ENCODE peak calls at places on chromosomes 2 and 18, in four cellular contexts. One of them, this sample, is unnamed.
A peak's percentile ranks its signal among the peaks of the same experiment; 100 is the strongest.

GRCh38 chr2:182456784-182457183 is 29.9 kb upstream of the PDE1A start:
- DNase-seq in K562: no peak
- DNase-seq in HL-60: no peak
- DNase-seq in GM12878: no peak
- DNase-seq in this sample: no peak

GRCh38 chr2:96207778-96208143 is 866 bp downstream of the STARD7 start:
- DNase-seq in HL-60: no peak
- DNase-seq in GM12878: no peak
- DNase-seq in K562: no peak
- DNase-seq in this sample: peak; percentile 17

GRCh38 chr2:176087330-176088047 is 3.7 kb upstream of the EVX2 start:
- DNase-seq in GM12878: no peak
- DNase-seq in HL-60: no peak
- DNase-seq in K562: no peak
- DNase-seq in this sample: no peak

GRCh38 chr18:23918395-23919032 is 96.0 kb upstream of the TTC39C start:
- DNase-seq in K562: peak; percentile 53
- DNase-seq in HL-60: peak; percentile 68
- DNase-seq in GM12878: no peak
- DNase-seq in this sample: no peak

GRCh38 chr2:121648206-121648605 is 1.1 kb downstream of the CLASP1 start:
- DNase-seq in GM12878: no peak
- DNase-seq in K562: no peak
- DNase-seq in HL-60: no peak
- DNase-seq in this sample: no peak

GRCh38 chr2:44004735-44005602 is 9.2 kb upstream of the LRPPRC start:
- DNase-seq in HL-60: no peak
- DNase-seq in GM12878: no peak
- DNase-seq in K562: no peak
- DNase-seq in this sample: no peak

GRCh38 chr2:142220901-142221300 is 90.1 kb upstream of the LRP1B start:
- DNase-seq in HL-60: no peak
- DNase-seq in K562: no peak
- DNase-seq in GM12878: no peak
- DNase-seq in this sample: no peak

GRCh38 chr2:217382794-217383193 is 522.9 kb upstream of the TNP1 start:
- DNase-seq in HL-60: no peak
- DNase-seq in GM12878: no peak
- DNase-seq in K562: peak; percentile 10
- DNase-seq in this sample: no peak

GRCh38 chr2:159922563-159922962 is 124.6 kb upstream of the CD302 start:
- DNase-seq in K562: no peak
- DNase-seq in HL-60: no peak
- DNase-seq in GM12878: no peak
- DNase-seq in this sample: no peak

GRCh38 chr2:216615298-216616082 is 17.7 kb upstream of the IGFBP2 start:
- DNase-seq in HL-60: no peak
- DNase-seq in GM12878: no peak
- DNase-seq in K562: no peak
- DNase-seq in this sample: no peak

GRCh38 chr2:171482308-171482707 is 40.0 kb upstream of the CYBRD1 start:
- DNase-seq in K562: no peak
- DNase-seq in HL-60: no peak
- DNase-seq in GM12878: no peak
- DNase-seq in this sample: no peak

GRCh38 chr18:63085611-63086010 is 234.0 kb downstream of the BCL2 start:
- DNase-seq in HL-60: no peak
- DNase-seq in K562: no peak
- DNase-seq in GM12878: no peak
- DNase-seq in this sample: no peak

GRCh38 chr18:79496978-79497637 is 101.4 kb downstream of the NFATC1 start:
- DNase-seq in K562: no peak
- DNase-seq in GM12878: no peak
- DNase-seq in HL-60: no peak
- DNase-seq in this sample: no peak

GRCh38 chr18:75408554-75409506 is 18.7 kb downstream of the SMIM21 start:
- DNase-seq in K562: no peak
- DNase-seq in GM12878: no peak
- DNase-seq in HL-60: no peak
- DNase-seq in this sample: no peak

GRCh38 chr2:75424936-75425619 is 135.7 kb downstream of the EVA1A start:
- DNase-seq in HL-60: no peak
- DNase-seq in GM12878: no peak
- DNase-seq in K562: no peak
- DNase-seq in this sample: no peak

GRCh38 chr18:36737321-36737720 is 91.5 kb downstream of the TPGS2 start:
- DNase-seq in GM12878: no peak
- DNase-seq in HL-60: no peak
- DNase-seq in K562: no peak
- DNase-seq in this sample: no peak

GRCh38 chr2:75199428-75200011 is at the start of gene TACR1:
- DNase-seq in K562: peak; percentile 39
- DNase-seq in GM12878: peak; percentile 35
- DNase-seq in HL-60: peak; percentile 45
- DNase-seq in this sample: peak; percentile 47

GRCh38 chr2:62642429-62643099 is 62.9 kb upstream of the EHBP1 start:
- DNase-seq in K562: no peak
- DNase-seq in GM12878: no peak
- DNase-seq in HL-60: no peak
- DNase-seq in this sample: no peak

GRCh38 chr2:196925445-196925767 is 1.1 kb downstream of the PGAP1 start:
- DNase-seq in GM12878: no peak
- DNase-seq in HL-60: no peak
- DNase-seq in K562: no peak
- DNase-seq in this sample: no peak

GRCh38 chr2:237714690-237715458 is 83.7 kb upstream of the RBM44 start:
- DNase-seq in HL-60: no peak
- DNase-seq in K562: no peak
- DNase-seq in GM12878: no peak
- DNase-seq in this sample: no peak

GRCh38 chr2:58436842-58437241 is 195.7 kb upstream of the FANCL start:
- DNase-seq in HL-60: no peak
- DNase-seq in GM12878: no peak
- DNase-seq in K562: no peak
- DNase-seq in this sample: no peak

GRCh38 chr18:77131652-77132368 is 773 bp downstream of the MBP start:
- DNase-seq in GM12878: no peak
- DNase-seq in HL-60: peak; percentile 73
- DNase-seq in K562: no peak
- DNase-seq in this sample: peak; percentile 53

GRCh38 chr2:18339326-18339725 is 221.1 kb downstream of the RDH14 start:
- DNase-seq in HL-60: no peak
- DNase-seq in GM12878: no peak
- DNase-seq in K562: no peak
- DNase-seq in this sample: no peak

GRCh38 chr18:51603111-51603510 is 405.6 kb upstream of the MEX3C start:
- DNase-seq in HL-60: no peak
- DNase-seq in GM12878: no peak
- DNase-seq in K562: no peak
- DNase-seq in this sample: no peak

GRCh38 chr2:674319-674985 is 2.8 kb downstream of the TMEM18 start:
- DNase-seq in GM12878: no peak
- DNase-seq in HL-60: no peak
- DNase-seq in K562: no peak
- DNase-seq in this sample: no peak

GRCh38 chr2:106812377-106812776 is 73.6 kb downstream of the ST6GAL2 start:
- DNase-seq in HL-60: no peak
- DNase-seq in GM12878: no peak
- DNase-seq in K562: no peak
- DNase-seq in this sample: no peak

GRCh38 chr2:218957685-218958084 is 1.8 kb upstream of the CDK5R2 start:
- DNase-seq in GM12878: no peak
- DNase-seq in HL-60: no peak
- DNase-seq in K562: no peak
- DNase-seq in this sample: no peak

GRCh38 chr2:45698538-45698937 is 47.1 kb downstream of the PRKCE start:
- DNase-seq in HL-60: no peak
- DNase-seq in K562: no peak
- DNase-seq in GM12878: no peak
- DNase-seq in this sample: no peak

GRCh38 chr2:127927415-127927814 is 41.7 kb upstream of the AMMECR1L start:
- DNase-seq in HL-60: no peak
- DNase-seq in GM12878: no peak
- DNase-seq in K562: no peak
- DNase-seq in this sample: no peak

GRCh38 chr2:146370821-146371220 is 1474.0 kb upstream of the ACVR2A start:
- DNase-seq in K562: no peak
- DNase-seq in HL-60: no peak
- DNase-seq in GM12878: no peak
- DNase-seq in this sample: no peak

GRCh38 chr2:229714736-229715541 is 584 bp upstream of the DNER start:
- DNase-seq in HL-60: peak; percentile 42
- DNase-seq in K562: peak; percentile 53
- DNase-seq in GM12878: no peak
- DNase-seq in this sample: peak; percentile 44

GRCh38 chr2:112972423-112973086 is 5.3 kb upstream of the IL36G start:
- DNase-seq in HL-60: no peak
- DNase-seq in GM12878: no peak
- DNase-seq in K562: no peak
- DNase-seq in this sample: no peak

GRCh38 chr2:30234180-30234971 is 3.0 kb downstream of the LBH start:
- DNase-seq in GM12878: no peak
- DNase-seq in K562: no peak
- DNase-seq in HL-60: no peak
- DNase-seq in this sample: no peak

GRCh38 chr2:172012688-172013358 is 13.1 kb downstream of the METAP1D start:
- DNase-seq in K562: no peak
- DNase-seq in GM12878: no peak
- DNase-seq in HL-60: no peak
- DNase-seq in this sample: no peak

GRCh38 chr2:120432976-120433815 is 87.3 kb downstream of the INHBB start:
- DNase-seq in GM12878: no peak
- DNase-seq in K562: no peak
- DNase-seq in HL-60: no peak
- DNase-seq in this sample: no peak

GRCh38 chr18:9949861-9950260 is 36.0 kb downstream of the VAPA start:
- DNase-seq in GM12878: no peak
- DNase-seq in K562: no peak
- DNase-seq in HL-60: no peak
- DNase-seq in this sample: no peak

GRCh38 chr2:108621689-108622681 is 87.7 kb downstream of the LIMS1 start:
- DNase-seq in K562: no peak
- DNase-seq in HL-60: no peak
- DNase-seq in GM12878: no peak
- DNase-seq in this sample: no peak

GRCh38 chr2:77579076-77579769 is 57.0 kb upstream of the LRRTM4 start:
- DNase-seq in K562: no peak
- DNase-seq in HL-60: no peak
- DNase-seq in GM12878: no peak
- DNase-seq in this sample: no peak

GRCh38 chr18:31819106-31819924 is 58.6 kb upstream of the SLC25A52 start:
- DNase-seq in GM12878: no peak
- DNase-seq in HL-60: peak; percentile 52
- DNase-seq in K562: peak; percentile 22
- DNase-seq in this sample: no peak

DNA sequence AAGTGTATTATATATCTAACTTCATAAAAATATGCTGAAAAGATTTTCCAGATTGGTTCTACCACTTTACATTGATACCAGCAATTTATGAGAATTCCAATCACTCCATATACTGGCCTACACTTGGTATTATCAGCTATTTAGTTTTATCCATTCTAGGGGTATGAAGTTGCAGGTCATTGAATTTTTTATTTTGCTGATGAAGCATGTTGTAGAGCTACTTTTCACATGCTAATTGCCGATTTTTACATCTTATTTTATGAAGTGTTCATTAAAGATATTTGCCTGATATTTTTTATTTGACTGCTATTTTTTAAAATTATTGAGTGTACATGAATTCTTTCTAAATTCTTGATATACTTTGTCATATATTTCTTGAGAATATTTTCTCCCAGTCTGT is 542.1 kb downstream of the ADCYAP1 start:
- DNase-seq in K562: no peak
- DNase-seq in HL-60: no peak
- DNase-seq in GM12878: no peak
- DNase-seq in this sample: no peak
- TF ChIP-seq SPI1 in K562: no peak
- TF ChIP-seq SPI1 in HL-60: no peak
- TF ChIP-seq SPI1 in GM12878: no peak
- TF ChIP-seq SPI1 in this sample: no peak

GRCh38 chr18:33051397-33051796 is 278.6 kb upstream of the KLHL14 start:
- DNase-seq in K562: no peak
- DNase-seq in HL-60: no peak
- DNase-seq in GM12878: no peak
- DNase-seq in this sample: no peak
- TF ChIP-seq SPI1 in K562: no peak
- TF ChIP-seq SPI1 in HL-60: no peak
- TF ChIP-seq SPI1 in GM12878: no peak
- TF ChIP-seq SPI1 in this sample: no peak

GRCh38 chr18:11970466-11971220 is 10.7 kb upstream of the IMPA2 start:
- DNase-seq in HL-60: no peak
- DNase-seq in K562: peak; percentile 11
- DNase-seq in GM12878: no peak
- DNase-seq in this sample: no peak
- TF ChIP-seq SPI1 in HL-60: no peak
- TF ChIP-seq SPI1 in K562: no peak
- TF ChIP-seq SPI1 in GM12878: no peak
- TF ChIP-seq SPI1 in this sample: no peak

GRCh38 chr2:200943527-200944120 is 19.8 kb downstream of the ORC2 start:
- DNase-seq in K562: no peak
- DNase-seq in HL-60: no peak
- DNase-seq in GM12878: no peak
- DNase-seq in this sample: no peak
- TF ChIP-seq SPI1 in K562: no peak
- TF ChIP-seq SPI1 in HL-60: no peak
- TF ChIP-seq SPI1 in GM12878: no peak
- TF ChIP-seq SPI1 in this sample: no peak

This sample was measured in GM12891.